ENCODE peak calls at places on chromosome 4, in ten cellular contexts. D, U, L, Z, H, I, E, P, R and K are unnamed samples.

GRCh38 chr4:158353541-158354304 is 143.4 kb downstream of the TMEM144 start:
- DNase-seq in D (no peak), U (no peak), L (no peak), Z (no peak), H (no peak), I (no peak), E (no peak), P (no peak), R (no peak), K (no peak)

GRCh38 chr4:188822698-188823097 is 683.5 kb downstream of the TRIML1 start:
- DNase-seq in D (no peak), U (no peak), L (no peak), Z (no peak), H (peak), I (no peak), E (no peak), P (peak), R (no peak), K (no peak)

GRCh38 chr4:80010316-80010715 is 62.7 kb downstream of the ANTXR2 start:
- DNase-seq in D (no peak), U (no peak), L (no peak), Z (no peak), H (no peak), I (no peak), E (no peak), P (no peak), R (no peak), K (no peak)

GRCh38 chr4:15479089-15479912 is 9.6 kb downstream of the CC2D2A start:
- DNase-seq in D (peak), U (peak), L (peak), Z (peak), H (peak), I (no peak), E (peak), P (peak), R (peak), K (no peak)

GRCh38 chr4:151563194-151563593 is 154.2 kb downstream of the FHIP1A start:
- DNase-seq in D (no peak), U (no peak), L (no peak), Z (no peak), H (no peak), I (no peak), E (no peak), P (no peak), R (peak), K (no peak)

GRCh38 chr4:76197971-76198410 is 15.6 kb downstream of the SCARB2 start:
- DNase-seq in D (peak), U (peak), L (peak), Z (no peak), H (no peak), I (no peak), E (no peak), P (no peak), R (peak), K (no peak)

GRCh38 chr4:2066571-2067445 is 7.7 kb downstream of the NAT8L start:
- DNase-seq in D (no peak), U (no peak), L (no peak), Z (no peak), H (no peak), I (no peak), E (no peak), P (no peak), R (no peak), K (no peak)

GRCh38 chr4:53463340-53463739 is 85.9 kb downstream of the FIP1L1 start:
- DNase-seq in D (no peak), U (no peak), L (no peak), Z (no peak), H (no peak), I (no peak), E (no peak), P (no peak), R (no peak), K (no peak)

GRCh38 chr4:95085118-95085833 is 327.5 kb downstream of the BMPR1B start:
- DNase-seq in D (no peak), U (no peak), L (no peak), Z (no peak), H (no peak), I (no peak), E (no peak), P (no peak), R (no peak), K (no peak)

GRCh38 chr4:163804001-163804400 is 309.5 kb downstream of the TMA16 start:
- DNase-seq in D (no peak), U (no peak), L (no peak), Z (no peak), H (no peak), I (no peak), E (no peak), P (no peak), R (no peak), K (no peak)

GRCh38 chr4:35503435-35503834 is 740.9 kb downstream of the ARAP2 start:
- DNase-seq in D (no peak), U (no peak), L (no peak), Z (no peak), H (no peak), I (no peak), E (no peak), P (no peak), R (no peak), K (no peak)

GRCh38 chr4:87543835-87544461 is 14.8 kb upstream of the SPARCL1 start:
- DNase-seq in D (peak), U (peak), L (peak), Z (no peak), H (peak), I (no peak), E (no peak), P (peak), R (peak), K (no peak)

GRCh38 chr4:154329268-154329858 is 162.2 kb downstream of the DCHS2 start:
- DNase-seq in D (no peak), U (peak), L (peak), Z (peak), H (peak), I (no peak), E (no peak), P (peak), R (peak), K (no peak)

GRCh38 chr4:68463796-68464195 is 16.5 kb downstream of the TMPRSS11E start:
- DNase-seq in D (no peak), U (no peak), L (peak), Z (no peak), H (peak), I (no peak), E (no peak), P (no peak), R (peak), K (no peak)